ENCODE peak calls at places on chromosome 13, in seven cellular contexts. H is PC-3; O is esophagus squamous epithelium; F is IMR-90; U is stimulated activated CD8-positive, alpha-beta memory T cell treated with anti-CD3 and anti-CD28 coated beads, Interleukin-12 subunit alpha, Interleukin-12 subunit beta, amount 100 ng/mL, for 4 hours; M is GM23248; K is cardiac muscle cell. V is an unnamed sample.
A peak's percentile ranks its signal among the peaks of the same experiment; 100 is the strongest.

GRCh38 chr13:48429886-48430285 is 17.0 kb upstream of the LPAR6 start:
- DNase-seq in K (no peak), O (no peak), H (no peak), U (no peak), M (no peak), F (no peak), V (no peak)

GRCh38 chr13:107202371-107203023 is 634.6 kb upstream of the ARGLU1 start:
- DNase-seq in F (peak; percentile 61), K (no peak), U (no peak), O (no peak), M (peak; percentile 76), H (peak; percentile 41), V (no peak)

GRCh38 chr13:41554626-41555386 is 97.5 kb downstream of the RGCC start:
- DNase-seq in F (no peak), U (no peak), H (no peak), O (no peak), K (no peak), M (no peak), V (no peak)

GRCh38 chr13:65638572-65639168 is 1591.5 kb downstream of the PCDH9 start:
- DNase-seq in O (no peak), H (peak; percentile 56), M (peak; percentile 48), K (peak; percentile 55), U (no peak), F (peak; percentile 63), V (no peak)

GRCh38 chr13:23018143-23018542 is 162.6 kb upstream of the SGCG start:
- DNase-seq in K (no peak), H (no peak), O (no peak), M (no peak), F (no peak), U (no peak), V (no peak)

GRCh38 chr13:97359181-97360057 is 74.5 kb upstream of the RAP2A start:
- DNase-seq in O (no peak), U (no peak), K (peak; percentile 77), H (peak; percentile 68), M (peak; percentile 90), F (peak; percentile 92), V (peak; percentile 11)

GRCh38 chr13:43229506-43229905 is 206.1 kb downstream of the DNAJC15 start:
- DNase-seq in O (no peak), U (no peak), K (no peak), H (peak; percentile 47), F (peak; percentile 87), M (peak; percentile 68), V (no peak)

GRCh38 chr13:102033719-102034446 is 368.0 kb downstream of the FGF14 start:
- DNase-seq in M (no peak), H (no peak), O (no peak), F (no peak), K (no peak), U (no peak), V (no peak)

GRCh38 chr13:101567841-101568240 is 115.4 kb downstream of the ITGBL1 start:
- DNase-seq in F (no peak), K (no peak), H (no peak), U (no peak), M (no peak), O (no peak), V (no peak)

GRCh38 chr13:30796833-30797601 is 61.7 kb downstream of the ALOX5AP start:
- DNase-seq in K (no peak), M (no peak), U (no peak), H (peak; percentile 3), O (no peak), F (peak; percentile 44), V (no peak)

GRCh38 chr13:73865027-73865426 is 269.2 kb downstream of the KLF12 start:
- DNase-seq in F (no peak), O (no peak), U (no peak), K (no peak), H (no peak), M (no peak), V (no peak)

GRCh38 chr13:44770951-44771350 is 194.8 kb upstream of the TSC22D1 start:
- DNase-seq in K (no peak), U (no peak), F (no peak), H (no peak), M (no peak), O (no peak), V (no peak)

GRCh38 chr13:70585109-70585508 is 476.9 kb upstream of the KLHL1 start:
- DNase-seq in K (no peak), U (no peak), H (no peak), M (no peak), O (no peak), F (no peak), V (no peak)

GRCh38 chr13:109198585-109198984 is 569.2 kb downstream of the MYO16 start:
- DNase-seq in K (no peak), U (no peak), O (no peak), F (peak; percentile 31), M (peak; percentile 39), H (peak; percentile 45), V (no peak)

GRCh38 chr13:114130708-114131580 is 1.5 kb downstream of the RASA3 start:
- DNase-seq in K (peak; percentile 57), U (no peak), M (peak; percentile 95), O (no peak), H (peak; percentile 70), F (peak; percentile 91), V (peak; percentile 69)

GRCh38 chr13:107854880-107855279 is 360.5 kb downstream of the LIG4 start:
- DNase-seq in K (no peak), H (no peak), F (no peak), O (no peak), M (no peak), U (no peak), V (no peak)

GRCh38 chr13:80132741-80133601 is 208.0 kb downstream of the SPRY2 start:
- DNase-seq in U (no peak), K (peak; percentile 79), M (peak; percentile 67), H (peak; percentile 45), F (peak; percentile 62), O (no peak), V (no peak)

GRCh38 chr13:110684388-110685056 is 21.4 kb downstream of the CARS2 start:
- DNase-seq in K (no peak), U (no peak), H (no peak), M (no peak), F (no peak), O (no peak), V (no peak)

GRCh38 chr13:23979361-23980159 is 82.3 kb upstream of the C1QTNF9B start:
- DNase-seq in K (peak; percentile 83), O (no peak), M (peak; percentile 95), F (peak; percentile 82), U (peak; percentile 8), H (peak; percentile 66), V (no peak)

GRCh38 chr13:107680115-107680514 is 535.2 kb downstream of the LIG4 start:
- DNase-seq in H (peak; percentile 25), U (no peak), K (no peak), O (no peak), F (peak; percentile 28), M (peak; percentile 40), V (no peak)

GRCh38 chr13:38590796-38591507 is 95.9 kb upstream of the FREM2 start:
- DNase-seq in M (no peak), H (no peak), U (no peak), O (no peak), F (no peak), K (peak; percentile 35), V (no peak)

GRCh38 chr13:51801631-51802099 is 2.3 kb downstream of the DHRS12 start:
- DNase-seq in F (no peak), M (peak; percentile 36), O (no peak), K (no peak), U (no peak), H (peak; percentile 30), V (no peak)

GRCh38 chr13:50999641-51000040 is 90.0 kb downstream of the RNASEH2B start:
- DNase-seq in H (no peak), K (no peak), M (no peak), O (no peak), F (no peak), U (no peak), V (no peak)

GRCh38 chr13:102948006-102948405 is 102.2 kb downstream of the ERCC5 start:
- DNase-seq in U (no peak), K (no peak), M (no peak), H (peak; percentile 4), O (no peak), F (no peak), V (no peak)

GRCh38 chr13:111006508-111007031 is 91.7 kb upstream of the ANKRD10 start:
- DNase-seq in M (peak; percentile 95), U (no peak), O (no peak), K (no peak), H (no peak), F (peak; percentile 84), V (no peak)

GRCh38 chr13:46270416-46270815 is 58.7 kb downstream of the LRRC63 start:
- DNase-seq in K (no peak), F (no peak), M (no peak), O (no peak), U (no peak), H (no peak), V (no peak)

GRCh38 chr13:51643882-51644281 is 59.6 kb downstream of the WDFY2 start:
- DNase-seq in M (peak; percentile 94), O (no peak), K (no peak), H (peak; percentile 83), U (no peak), F (peak; percentile 95), V (no peak)

GRCh38 chr13:33281951-33282595 is 3.5 kb downstream of the STARD13 start:
- DNase-seq in K (no peak), O (no peak), U (no peak), M (peak; percentile 89), F (peak; percentile 92), H (peak; percentile 76), V (no peak)

GRCh38 chr13:29543230-29544215 is 52.0 kb downstream of the SLC7A1 start:
- DNase-seq in M (peak; percentile 39), O (no peak), H (peak; percentile 6), U (no peak), F (peak; percentile 60), K (no peak), V (no peak)

GRCh38 chr13:100039740-100040139 is 49.2 kb upstream of the PCCA start:
- DNase-seq in U (no peak), O (no peak), K (peak; percentile 17), M (no peak), H (peak; percentile 53), F (peak; percentile 3), V (no peak)

V was measured in T-helper 22 cell.